ENCODE peak calls at places on chromosomes 13 and 19, in nine cellular contexts. One of them, this sample, is unnamed.

GRCh38 chr19:15934332-15935078 is at the start of gene CYP4F11:
- DNase-seq in CD8-positive, alpha-beta T cell: no peak
- DNase-seq in T-helper 2 cell: no peak
- DNase-seq in thyroid gland: peak; percentile 81
- DNase-seq in activated gamma-delta T cell treated with anti-CD3 and anti-CD28 coated beads, Interleukin-2, amount 50 U/mL, for 16 hours: no peak
- DNase-seq in mesothelial cell of epicardium: no peak
- DNase-seq in naive thymus-derived CD8-positive, alpha-beta T cell: no peak
- DNase-seq in astrocyte of the spinal cord: no peak
- DNase-seq in HEK293T: no peak
- DNase-seq in this sample: peak; percentile 81

GRCh38 chr19:49932041-49932451 is 2.7 kb upstream of the NUP62 start:
- DNase-seq in thyroid gland: no peak
- DNase-seq in T-helper 2 cell: no peak
- DNase-seq in HEK293T: no peak
- DNase-seq in activated gamma-delta T cell treated with anti-CD3 and anti-CD28 coated beads, Interleukin-2, amount 50 U/mL, for 16 hours: no peak
- DNase-seq in mesothelial cell of epicardium: no peak
- DNase-seq in astrocyte of the spinal cord: no peak
- DNase-seq in CD8-positive, alpha-beta T cell: no peak
- DNase-seq in naive thymus-derived CD8-positive, alpha-beta T cell: no peak
- DNase-seq in this sample: no peak

GRCh38 chr13:31051999-31052398 is 109.7 kb downstream of the HSPH1 start:
- DNase-seq in CD8-positive, alpha-beta T cell: no peak
- DNase-seq in T-helper 2 cell: no peak
- DNase-seq in mesothelial cell of epicardium: no peak
- DNase-seq in activated gamma-delta T cell treated with anti-CD3 and anti-CD28 coated beads, Interleukin-2, amount 50 U/mL, for 16 hours: no peak
- DNase-seq in thyroid gland: no peak
- DNase-seq in astrocyte of the spinal cord: no peak
- DNase-seq in naive thymus-derived CD8-positive, alpha-beta T cell: no peak
- DNase-seq in HEK293T: no peak
- DNase-seq in this sample: no peak

GRCh38 chr19:2289714-2290435 is 7.9 kb upstream of the PEAK3 start:
- DNase-seq in activated gamma-delta T cell treated with anti-CD3 and anti-CD28 coated beads, Interleukin-2, amount 50 U/mL, for 16 hours: no peak
- DNase-seq in T-helper 2 cell: peak; percentile 88
- DNase-seq in CD8-positive, alpha-beta T cell: peak; percentile 67
- DNase-seq in astrocyte of the spinal cord: no peak
- DNase-seq in naive thymus-derived CD8-positive, alpha-beta T cell: peak; percentile 54
- DNase-seq in HEK293T: no peak
- DNase-seq in thyroid gland: no peak
- DNase-seq in mesothelial cell of epicardium: no peak
- DNase-seq in this sample: no peak

GRCh38 chr19:47074621-47075020 is 26.2 kb upstream of the TMEM160 start:
- DNase-seq in HEK293T: no peak
- DNase-seq in T-helper 2 cell: no peak
- DNase-seq in mesothelial cell of epicardium: no peak
- DNase-seq in CD8-positive, alpha-beta T cell: no peak
- DNase-seq in astrocyte of the spinal cord: no peak
- DNase-seq in thyroid gland: no peak
- DNase-seq in activated gamma-delta T cell treated with anti-CD3 and anti-CD28 coated beads, Interleukin-2, amount 50 U/mL, for 16 hours: no peak
- DNase-seq in naive thymus-derived CD8-positive, alpha-beta T cell: no peak
- DNase-seq in this sample: no peak

GRCh38 chr13:29619995-29620394 is 24.5 kb upstream of the SLC7A1 start:
- DNase-seq in thyroid gland: no peak
- DNase-seq in T-helper 2 cell: no peak
- DNase-seq in CD8-positive, alpha-beta T cell: no peak
- DNase-seq in naive thymus-derived CD8-positive, alpha-beta T cell: no peak
- DNase-seq in astrocyte of the spinal cord: peak; percentile 29
- DNase-seq in HEK293T: no peak
- DNase-seq in mesothelial cell of epicardium: no peak
- DNase-seq in activated gamma-delta T cell treated with anti-CD3 and anti-CD28 coated beads, Interleukin-2, amount 50 U/mL, for 16 hours: no peak
- DNase-seq in this sample: no peak

GRCh38 chr13:105165449-105166125 is 1369.9 kb downstream of the EFNB2 start:
- DNase-seq in HEK293T: no peak
- DNase-seq in T-helper 2 cell: no peak
- DNase-seq in astrocyte of the spinal cord: no peak
- DNase-seq in naive thymus-derived CD8-positive, alpha-beta T cell: no peak
- DNase-seq in activated gamma-delta T cell treated with anti-CD3 and anti-CD28 coated beads, Interleukin-2, amount 50 U/mL, for 16 hours: no peak
- DNase-seq in mesothelial cell of epicardium: no peak
- DNase-seq in CD8-positive, alpha-beta T cell: no peak
- DNase-seq in thyroid gland: peak; percentile 86
- DNase-seq in this sample: no peak

GRCh38 chr13:23558675-23559536 is 11.3 kb upstream of the TNFRSF19 start:
- DNase-seq in naive thymus-derived CD8-positive, alpha-beta T cell: no peak
- DNase-seq in HEK293T: peak; percentile 34
- DNase-seq in thyroid gland: peak; percentile 66
- DNase-seq in mesothelial cell of epicardium: no peak
- DNase-seq in activated gamma-delta T cell treated with anti-CD3 and anti-CD28 coated beads, Interleukin-2, amount 50 U/mL, for 16 hours: no peak
- DNase-seq in CD8-positive, alpha-beta T cell: no peak
- DNase-seq in astrocyte of the spinal cord: peak; percentile 92
- DNase-seq in T-helper 2 cell: peak; percentile 24
- DNase-seq in this sample: no peak

GRCh38 chr19:30856786-30857185 is 484.6 kb downstream of the ZNF536 start:
- DNase-seq in T-helper 2 cell: no peak
- DNase-seq in naive thymus-derived CD8-positive, alpha-beta T cell: no peak
- DNase-seq in HEK293T: no peak
- DNase-seq in thyroid gland: no peak
- DNase-seq in CD8-positive, alpha-beta T cell: no peak
- DNase-seq in activated gamma-delta T cell treated with anti-CD3 and anti-CD28 coated beads, Interleukin-2, amount 50 U/mL, for 16 hours: no peak
- DNase-seq in astrocyte of the spinal cord: no peak
- DNase-seq in mesothelial cell of epicardium: no peak
- DNase-seq in this sample: peak; percentile 84

GRCh38 chr13:94178625-94179244 is 300.7 kb downstream of the DCT start:
- DNase-seq in activated gamma-delta T cell treated with anti-CD3 and anti-CD28 coated beads, Interleukin-2, amount 50 U/mL, for 16 hours: no peak
- DNase-seq in T-helper 2 cell: peak; percentile 70
- DNase-seq in HEK293T: no peak
- DNase-seq in mesothelial cell of epicardium: no peak
- DNase-seq in naive thymus-derived CD8-positive, alpha-beta T cell: no peak
- DNase-seq in thyroid gland: no peak
- DNase-seq in CD8-positive, alpha-beta T cell: no peak
- DNase-seq in astrocyte of the spinal cord: no peak
- DNase-seq in this sample: no peak

GRCh38 chr13:97239943-97240788 is 18.0 kb downstream of the MBNL2 start:
- DNase-seq in mesothelial cell of epicardium: no peak
- DNase-seq in T-helper 2 cell: no peak
- DNase-seq in astrocyte of the spinal cord: no peak
- DNase-seq in CD8-positive, alpha-beta T cell: no peak
- DNase-seq in activated gamma-delta T cell treated with anti-CD3 and anti-CD28 coated beads, Interleukin-2, amount 50 U/mL, for 16 hours: no peak
- DNase-seq in thyroid gland: no peak
- DNase-seq in naive thymus-derived CD8-positive, alpha-beta T cell: no peak
- DNase-seq in HEK293T: no peak
- DNase-seq in this sample: no peak

GRCh38 chr13:41137951-41138350 is 5.3 kb upstream of the KBTBD6 start:
- DNase-seq in HEK293T: no peak
- DNase-seq in CD8-positive, alpha-beta T cell: no peak
- DNase-seq in naive thymus-derived CD8-positive, alpha-beta T cell: no peak
- DNase-seq in mesothelial cell of epicardium: no peak
- DNase-seq in astrocyte of the spinal cord: peak; percentile 56
- DNase-seq in T-helper 2 cell: no peak
- DNase-seq in activated gamma-delta T cell treated with anti-CD3 and anti-CD28 coated beads, Interleukin-2, amount 50 U/mL, for 16 hours: no peak
- DNase-seq in thyroid gland: no peak
- DNase-seq in this sample: no peak

GRCh38 chr19:49468199-49468598 is 5.8 kb upstream of the FLT3LG start:
- DNase-seq in CD8-positive, alpha-beta T cell: no peak
- DNase-seq in mesothelial cell of epicardium: no peak
- DNase-seq in thyroid gland: no peak
- DNase-seq in activated gamma-delta T cell treated with anti-CD3 and anti-CD28 coated beads, Interleukin-2, amount 50 U/mL, for 16 hours: no peak
- DNase-seq in T-helper 2 cell: no peak
- DNase-seq in astrocyte of the spinal cord: no peak
- DNase-seq in naive thymus-derived CD8-positive, alpha-beta T cell: no peak
- DNase-seq in HEK293T: no peak
- DNase-seq in this sample: no peak

GRCh38 chr13:26663801-26664200 is 96.8 kb downstream of the GPR12 start:
- DNase-seq in mesothelial cell of epicardium: no peak
- DNase-seq in naive thymus-derived CD8-positive, alpha-beta T cell: no peak
- DNase-seq in thyroid gland: no peak
- DNase-seq in HEK293T: no peak
- DNase-seq in CD8-positive, alpha-beta T cell: no peak
- DNase-seq in T-helper 2 cell: no peak
- DNase-seq in astrocyte of the spinal cord: no peak
- DNase-seq in activated gamma-delta T cell treated with anti-CD3 and anti-CD28 coated beads, Interleukin-2, amount 50 U/mL, for 16 hours: no peak
- DNase-seq in this sample: no peak

GRCh38 chr19:31332096-31332495 is 17.1 kb downstream of the TSHZ3 start:
- DNase-seq in mesothelial cell of epicardium: no peak
- DNase-seq in HEK293T: no peak
- DNase-seq in naive thymus-derived CD8-positive, alpha-beta T cell: no peak
- DNase-seq in astrocyte of the spinal cord: no peak
- DNase-seq in thyroid gland: no peak
- DNase-seq in activated gamma-delta T cell treated with anti-CD3 and anti-CD28 coated beads, Interleukin-2, amount 50 U/mL, for 16 hours: no peak
- DNase-seq in T-helper 2 cell: no peak
- DNase-seq in CD8-positive, alpha-beta T cell: no peak
- DNase-seq in this sample: no peak

GRCh38 chr19:4097501-4097900 is 26.4 kb downstream of the MAP2K2 start:
- DNase-seq in naive thymus-derived CD8-positive, alpha-beta T cell: no peak
- DNase-seq in astrocyte of the spinal cord: no peak
- DNase-seq in thyroid gland: no peak
- DNase-seq in HEK293T: no peak
- DNase-seq in mesothelial cell of epicardium: no peak
- DNase-seq in activated gamma-delta T cell treated with anti-CD3 and anti-CD28 coated beads, Interleukin-2, amount 50 U/mL, for 16 hours: no peak
- DNase-seq in T-helper 2 cell: no peak
- DNase-seq in CD8-positive, alpha-beta T cell: no peak
- DNase-seq in this sample: no peak

GRCh38 chr19:49136771-49137171 is 17.4 kb downstream of the PPFIA3 start:
- DNase-seq in CD8-positive, alpha-beta T cell: no peak
- DNase-seq in HEK293T: no peak
- DNase-seq in activated gamma-delta T cell treated with anti-CD3 and anti-CD28 coated beads, Interleukin-2, amount 50 U/mL, for 16 hours: no peak
- DNase-seq in naive thymus-derived CD8-positive, alpha-beta T cell: no peak
- DNase-seq in astrocyte of the spinal cord: no peak
- DNase-seq in thyroid gland: no peak
- DNase-seq in mesothelial cell of epicardium: no peak
- DNase-seq in T-helper 2 cell: no peak
- DNase-seq in this sample: no peak

This sample was measured in esophagus muscularis mucosa.